ENCODE peak calls at places on chromosomes 3 and 15, in five cellular contexts. P is H9, E is IMR-90, X is mesenchymal stem cell, D is H1. A is an unnamed sample.
A peak's percentile ranks its signal among the peaks of the same experiment; 100 is the strongest.

GRCh38 chr3:54547846-54548245 is 380.0 kb downstream of the LRTM1 start:
- DNase-seq in D (no peak), X (no peak), E (no peak), P (no peak), A (no peak)

GRCh38 chr3:191968299-191968698 is 507.3 kb downstream of the PYDC2 start:
- DNase-seq in X (no peak), P (no peak), D (no peak), E (no peak), A (no peak)

GRCh38 chr15:76190767-76191538 is 120.3 kb downstream of the ETFA start:
- DNase-seq in P (peak; percentile 90), X (peak; percentile 73), E (peak; percentile 62), D (peak; percentile 91), A (peak; percentile 86)

GRCh38 chr3:33918357-33918756 is 119.9 kb downstream of the PDCD6IP start:
- DNase-seq in P (no peak), X (no peak), E (no peak), D (no peak), A (no peak)

GRCh38 chr3:157393076-157393475 is 43.6 kb upstream of the PTX3 start:
- DNase-seq in X (no peak), D (no peak), E (no peak), P (no peak), A (no peak)

GRCh38 chr3:184542577-184542976 is 19.0 kb upstream of the EPHB3 start:
- DNase-seq in X (no peak), P (peak; percentile 4), E (no peak), D (no peak), A (no peak)

GRCh38 chr3:30370681-30371271 is 235.6 kb upstream of the TGFBR2 start:
- DNase-seq in X (no peak), D (no peak), E (no peak), P (no peak), A (peak; percentile 9)

GRCh38 chr3:153848701-153849100 is 272.5 kb upstream of the ARHGEF26 start:
- DNase-seq in P (no peak), D (no peak), E (no peak), X (no peak), A (no peak)

GRCh38 chr3:133928903-133929607 is 33.4 kb upstream of the RAB6B start:
- DNase-seq in X (no peak), E (no peak), D (peak; percentile 32), P (no peak), A (no peak)

GRCh38 chr15:57017024-57017423 is 98.6 kb downstream of the TCF12 start:
- DNase-seq in E (peak; percentile 20), D (no peak), P (no peak), X (peak; percentile 19), A (peak; percentile 42)

GRCh38 chr3:56985460-56986327 is 74.8 kb upstream of the SPATA12 start:
- DNase-seq in D (no peak), X (peak; percentile 34), E (peak; percentile 38), P (no peak), A (no peak)

GRCh38 chr3:52831500-52832301 is 1.2 kb upstream of the ITIH4 start:
- DNase-seq in P (no peak), D (no peak), X (peak; percentile 90), E (peak; percentile 76), A (no peak)

GRCh38 chr3:27990347-27990746 is 251.1 kb upstream of the CMC1 start:
- DNase-seq in D (no peak), E (no peak), X (no peak), P (no peak), A (no peak)

GRCh38 chr15:85800460-85801123 is 5.9 kb upstream of the KLHL25 start:
- DNase-seq in P (peak; percentile 59), D (no peak), E (peak; percentile 61), X (peak; percentile 43), A (peak; percentile 73)

GRCh38 chr15:41512512-41513281 is 930 bp downstream of the LTK start:
- DNase-seq in D (peak; percentile 68), E (no peak), X (no peak), P (no peak), A (no peak)

GRCh38 chr3:10666621-10667020 is 149.4 kb upstream of the SLC6A11 start:
- DNase-seq in D (no peak), X (no peak), P (no peak), E (no peak), A (no peak)

GRCh38 chr3:9841015-9841414 is 2.8 kb downstream of the RPUSD3 start:
- DNase-seq in D (no peak), P (no peak), X (no peak), E (no peak), A (no peak)

GRCh38 chr3:194879126-194879887 is 193.6 kb downstream of the FAM43A start:
- DNase-seq in P (peak; percentile 10), E (no peak), D (peak; percentile 24), X (no peak), A (peak; percentile 23)

GRCh38 chr15:101844916-101845315 is 32.9 kb downstream of the OR4F15 start:
- DNase-seq in E (no peak), P (no peak), X (no peak), D (no peak), A (no peak)

GRCh38 chr3:38011111-38011510 is 18.3 kb downstream of the PLCD1 start:
- DNase-seq in X (no peak), E (no peak), D (no peak), P (no peak), A (no peak)

GRCh38 chr3:128447561-128448013 is 19.1 kb downstream of the DNAJB8 start:
- DNase-seq in X (no peak), D (no peak), E (no peak), P (no peak), A (no peak)

GRCh38 chr15:80710635-80711553 is 15.8 kb downstream of the ABHD17C start:
- DNase-seq in E (peak; percentile 63), P (no peak), D (no peak), X (peak; percentile 42), A (no peak)

DNA sequence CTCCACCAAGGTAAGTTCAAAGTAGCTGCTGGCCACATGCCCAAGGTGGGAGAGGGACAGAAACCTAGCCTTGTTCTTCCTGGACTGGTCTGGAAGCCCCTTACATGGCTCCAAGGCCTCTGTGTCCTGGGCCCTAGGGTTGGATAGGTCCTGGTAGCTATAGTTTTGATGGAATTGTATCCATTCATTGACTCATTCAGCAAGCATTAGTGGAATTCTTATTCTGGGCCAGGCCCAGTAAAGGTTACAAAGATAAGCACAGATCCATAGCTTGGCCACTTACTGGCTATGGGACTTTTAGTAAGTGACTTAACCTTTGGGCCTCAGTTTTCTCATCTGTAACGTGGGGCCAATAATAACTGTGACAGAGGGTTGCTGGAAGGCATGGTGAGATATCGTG is 13.7 kb upstream of the DAG1 start:
- DNase-seq in X (no peak), D (no peak), P (no peak), E (peak; percentile 31), A (peak; percentile 61)
- H2BK5ac ChIP-seq in X (no peak overlapping the region), D (no peak overlapping the region), P (no peak overlapping the region), E (no peak overlapping the region), A (no peak overlapping the region)

GRCh38 chr3:46861293-46861995 is 1.8 kb downstream of the MYL3 start:
- DNase-seq in D (no peak), E (no peak), P (no peak), X (no peak), A (no peak)
- H2BK5ac ChIP-seq in D (no peak overlapping the region), E (no peak overlapping the region), P (no peak overlapping the region), X (no peak overlapping the region), A (no peak overlapping the region)

GRCh38 chr15:67143646-67144045 is 78.2 kb downstream of the SMAD3 start:
- DNase-seq in X (peak; percentile 41), P (no peak), E (no peak), D (no peak), A (no peak)
- H2BK5ac ChIP-seq in X (no peak overlapping the region), P (no peak overlapping the region), E (peak overlapping the region; percentile 90), D (no peak overlapping the region), A (no peak overlapping the region)

DNA sequence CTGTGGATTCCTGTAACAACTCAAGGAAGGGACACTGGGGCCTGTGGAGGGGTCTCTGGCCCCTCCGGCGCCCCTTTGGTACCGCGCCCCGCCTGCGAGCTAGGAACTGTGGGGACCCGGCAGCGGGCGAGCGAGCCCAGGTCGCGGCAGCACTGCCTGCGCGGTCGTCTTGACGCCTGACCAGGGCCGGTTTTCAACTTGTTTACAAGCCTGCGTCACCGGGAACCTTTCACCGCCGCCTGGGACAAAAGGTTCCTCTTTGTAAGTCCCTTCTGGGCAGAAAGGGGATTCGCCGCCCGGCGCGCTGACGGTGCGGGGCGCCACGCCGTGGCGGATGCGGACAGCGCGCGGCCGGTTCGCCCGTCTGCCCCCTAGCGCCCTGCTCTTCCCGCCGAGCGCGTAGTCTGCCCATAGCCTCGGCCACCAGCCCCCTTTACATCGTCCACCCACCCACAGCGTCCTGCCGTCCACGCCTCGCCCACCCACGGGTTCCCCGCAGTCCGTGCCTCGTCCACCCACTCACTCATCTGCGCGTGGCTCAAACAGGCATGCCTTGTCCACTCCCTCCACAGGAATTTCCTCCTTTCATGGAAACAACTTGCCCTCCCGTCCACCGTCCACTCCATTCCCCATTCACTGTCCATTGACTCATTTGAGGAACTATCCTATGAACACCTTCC is 5.5 kb upstream of the CFAP100 start:
- DNase-seq in D (peak; percentile 79), P (peak; percentile 94), E (peak; percentile 76), X (peak; percentile 89), A (peak; percentile 97)
- H2BK5ac ChIP-seq in D (peak overlapping the region; percentile 83), P (no peak overlapping the region), E (no peak overlapping the region), X (no peak overlapping the region), A (no peak overlapping the region)

GRCh38 chr15:90866800-90867199 is 1.6 kb upstream of the FURIN start:
- DNase-seq in D (no peak), P (no peak), E (no peak), X (no peak), A (no peak)

GRCh38 chr15:90869601-90870353 is 1.4 kb downstream of the FURIN start:
- DNase-seq in E (peak; percentile 84), D (no peak), P (peak; percentile 84), X (peak; percentile 96), A (peak; percentile 96)

GRCh38 chr15:90866161-90866715 is 2.1 kb upstream of the FURIN start:
- DNase-seq in X (no peak), P (peak; percentile 14), E (no peak), D (no peak), A (no peak)

GRCh38 chr15:90869140-90869541 is 753 bp downstream of the FURIN start:
- DNase-seq in D (no peak), E (no peak), X (no peak), P (no peak), A (peak; percentile 72)

DNA sequence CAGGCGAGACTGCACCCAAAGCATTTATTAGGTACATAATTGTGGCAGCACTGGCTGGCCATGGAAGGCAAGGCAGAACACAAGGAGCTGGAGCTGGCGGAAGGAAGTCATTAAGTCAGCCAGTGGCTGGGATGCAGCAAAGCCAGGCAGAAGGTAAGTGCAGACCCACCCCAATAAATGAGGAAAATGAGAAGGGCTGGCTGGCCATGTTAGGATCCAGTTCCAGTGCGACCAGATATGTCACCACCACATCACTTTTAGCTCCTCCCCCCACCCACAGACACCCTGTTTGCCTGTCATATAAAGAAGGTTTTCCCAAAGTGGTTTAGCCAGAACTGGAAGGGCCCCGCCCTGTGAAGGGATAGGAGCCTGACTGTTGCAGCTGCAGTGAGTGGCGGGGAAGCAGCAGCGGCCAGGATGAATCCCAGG is at the start of gene FURIN:
- DNase-seq in X (no peak), D (no peak), E (no peak), P (no peak), A (no peak)
- H2BK5ac ChIP-seq in X (peak within 1 kb of the TSS; percentile 25), D (peak within 1 kb of the TSS; percentile 46), E (peak within 1 kb of the TSS; percentile 52), P (no peak within 1 kb of the TSS), A (peak within 1 kb of the TSS; percentile 65)